ENCODE peak calls at places on chromosomes 3 and 15, in six cellular contexts. One of them, this sample, is unnamed.

GRCh38 chr3:48306860-48307530 is 26.5 kb downstream of the SPINK8 start:
- DNase-seq in stomach: no peak
- DNase-seq in A549: no peak
- DNase-seq in tibial nerve: no peak
- DNase-seq in uterus: no peak
- DNase-seq in ovary: no peak
- DNase-seq in this sample: no peak

GRCh38 chr15:90085565-90085964 is 16.7 kb downstream of the IDH2 start:
- DNase-seq in ovary: no peak
- DNase-seq in tibial nerve: no peak
- DNase-seq in uterus: no peak
- DNase-seq in stomach: no peak
- DNase-seq in A549: no peak
- DNase-seq in this sample: no peak

GRCh38 chr15:57639306-57639705 is 47.6 kb downstream of the MYZAP start:
- DNase-seq in stomach: no peak
- DNase-seq in A549: no peak
- DNase-seq in ovary: no peak
- DNase-seq in tibial nerve: no peak
- DNase-seq in uterus: no peak
- DNase-seq in this sample: no peak

GRCh38 chr3:25592510-25592968 is 72.2 kb downstream of the TOP2B start:
- DNase-seq in stomach: no peak
- DNase-seq in A549: peak
- DNase-seq in ovary: peak
- DNase-seq in tibial nerve: peak
- DNase-seq in uterus: peak
- DNase-seq in this sample: no peak

GRCh38 chr3:10505050-10505790 is at the start of gene ATP2B2:
- DNase-seq in uterus: no peak
- DNase-seq in stomach: no peak
- DNase-seq in A549: peak
- DNase-seq in ovary: no peak
- DNase-seq in tibial nerve: no peak
- DNase-seq in this sample: no peak

GRCh38 chr3:45654344-45654934 is 34.8 kb upstream of the SACM1L start:
- DNase-seq in tibial nerve: no peak
- DNase-seq in A549: no peak
- DNase-seq in uterus: no peak
- DNase-seq in stomach: no peak
- DNase-seq in ovary: no peak
- DNase-seq in this sample: no peak

GRCh38 chr3:16842710-16843270 is 42.0 kb upstream of the PLCL2 start:
- DNase-seq in A549: no peak
- DNase-seq in uterus: no peak
- DNase-seq in stomach: no peak
- DNase-seq in tibial nerve: no peak
- DNase-seq in ovary: no peak
- DNase-seq in this sample: no peak

GRCh38 chr3:133996251-133996661 is 33.5 kb downstream of the SLCO2A1 start:
- DNase-seq in stomach: no peak
- DNase-seq in ovary: no peak
- DNase-seq in A549: no peak
- DNase-seq in uterus: no peak
- DNase-seq in tibial nerve: no peak
- DNase-seq in this sample: no peak

GRCh38 chr3:17639257-17639656 is 103.2 kb downstream of the TBC1D5 start:
- DNase-seq in tibial nerve: no peak
- DNase-seq in uterus: no peak
- DNase-seq in stomach: no peak
- DNase-seq in A549: no peak
- DNase-seq in ovary: no peak
- DNase-seq in this sample: no peak

GRCh38 chr3:50138266-50139230 is 16.6 kb upstream of the SEMA3F start:
- DNase-seq in stomach: no peak
- DNase-seq in uterus: no peak
- DNase-seq in A549: no peak
- DNase-seq in tibial nerve: no peak
- DNase-seq in ovary: no peak
- DNase-seq in this sample: no peak

GRCh38 chr15:62392411-62392810 is 227.3 kb upstream of the C2CD4B start:
- DNase-seq in A549: no peak
- DNase-seq in stomach: no peak
- DNase-seq in ovary: peak
- DNase-seq in uterus: no peak
- DNase-seq in tibial nerve: no peak
- DNase-seq in this sample: no peak

GRCh38 chr3:89740029-89740880 is 632.8 kb downstream of the EPHA3 start:
- DNase-seq in stomach: no peak
- DNase-seq in ovary: no peak
- DNase-seq in tibial nerve: no peak
- DNase-seq in uterus: no peak
- DNase-seq in A549: no peak
- DNase-seq in this sample: no peak

GRCh38 chr15:79030470-79030869 is 60.1 kb downstream of the RASGRF1 start:
- DNase-seq in uterus: no peak
- DNase-seq in stomach: no peak
- DNase-seq in A549: no peak
- DNase-seq in tibial nerve: no peak
- DNase-seq in ovary: no peak
- DNase-seq in this sample: no peak

DNA sequence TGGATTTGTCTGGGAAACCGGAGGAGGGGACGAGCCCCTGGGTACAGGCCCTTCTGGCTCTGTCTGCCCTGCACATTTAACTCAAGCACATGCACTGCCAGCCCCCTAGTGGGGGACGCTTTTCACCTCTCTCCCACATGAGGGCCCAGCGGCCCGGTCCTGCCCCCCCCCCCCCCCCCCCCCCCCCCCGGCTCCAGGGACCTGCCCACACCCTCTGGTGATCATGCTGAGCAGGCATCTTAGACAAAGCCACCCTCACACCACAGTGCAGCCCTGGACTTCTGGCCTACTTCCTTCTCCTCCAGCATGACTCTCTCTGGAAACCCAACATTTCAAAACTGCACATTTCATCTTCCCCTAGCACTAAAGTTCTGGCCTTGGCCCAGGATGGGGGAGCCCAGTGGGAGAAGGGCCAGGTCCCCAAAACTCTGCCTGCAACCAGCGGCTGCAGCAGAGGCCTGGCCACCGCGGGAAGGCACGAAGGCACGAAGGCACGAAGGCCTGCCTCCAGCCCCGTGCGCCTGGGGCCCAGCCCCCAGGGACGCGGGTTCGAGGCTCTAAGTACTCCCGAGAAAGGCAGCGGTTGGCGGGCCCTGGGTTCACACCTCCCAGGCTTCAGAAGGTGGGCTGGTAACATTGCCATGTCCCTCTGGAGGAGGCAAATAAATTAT is 14.1 kb downstream of the KLF15 start:
- DNase-seq in A549: no peak
- DNase-seq in stomach: peak
- DNase-seq in tibial nerve: no peak
- DNase-seq in ovary: peak
- DNase-seq in uterus: peak
- DNase-seq in this sample: no peak
- TF ChIP-seq CTCF in A549: no peak
- TF ChIP-seq CTCF in stomach: no peak
- TF ChIP-seq CTCF in tibial nerve: no peak
- TF ChIP-seq CTCF in ovary: no peak
- TF ChIP-seq CTCF in uterus: no peak
- TF ChIP-seq CTCF in this sample: no peak

GRCh38 chr3:159765025-159765859 is 223.4 kb upstream of the IL12A start:
- DNase-seq in A549: peak
- DNase-seq in stomach: peak
- DNase-seq in ovary: peak
- DNase-seq in tibial nerve: no peak
- DNase-seq in uterus: peak
- DNase-seq in this sample: peak

GRCh38 chr3:159762238-159762637 is 226.4 kb upstream of the IL12A start:
- DNase-seq in ovary: no peak
- DNase-seq in stomach: no peak
- DNase-seq in tibial nerve: no peak
- DNase-seq in uterus: no peak
- DNase-seq in A549: peak
- DNase-seq in this sample: no peak

GRCh38 chr3:159762981-159763465 is 225.6 kb upstream of the IL12A start:
- DNase-seq in A549: peak
- DNase-seq in ovary: peak
- DNase-seq in stomach: peak
- DNase-seq in tibial nerve: no peak
- DNase-seq in uterus: peak
- DNase-seq in this sample: peak

GRCh38 chr3:159764211-159765024 is 224.2 kb upstream of the IL12A start:
- DNase-seq in A549: peak
- DNase-seq in ovary: no peak
- DNase-seq in stomach: no peak
- DNase-seq in uterus: no peak
- DNase-seq in tibial nerve: no peak
- DNase-seq in this sample: peak

GRCh38 chr3:159763466-159764210 is 225.0 kb upstream of the IL12A start:
- DNase-seq in ovary: peak
- DNase-seq in uterus: peak
- DNase-seq in A549: peak
- DNase-seq in tibial nerve: peak
- DNase-seq in stomach: peak
- DNase-seq in this sample: peak
- TF ChIP-seq POLR2A in ovary: peak
- TF ChIP-seq POLR2A in uterus: peak
- TF ChIP-seq POLR2A in A549: peak
- TF ChIP-seq POLR2A in tibial nerve: peak
- TF ChIP-seq POLR2A in stomach: no peak
- TF ChIP-seq POLR2A in this sample: no peak

GRCh38 chr3:192836469-192836820 is 81.2 kb downstream of the MB21D2 start:
- DNase-seq in A549: no peak
- DNase-seq in ovary: no peak
- DNase-seq in stomach: no peak
- DNase-seq in tibial nerve: no peak
- DNase-seq in uterus: no peak
- DNase-seq in this sample: no peak
- H3K4me3 ChIP-seq in A549: no peak
- H3K4me3 ChIP-seq in ovary: no peak
- H3K4me3 ChIP-seq in stomach: no peak
- H3K4me3 ChIP-seq in tibial nerve: no peak
- H3K4me3 ChIP-seq in uterus: no peak
- H3K4me3 ChIP-seq in this sample: no peak

GRCh38 chr15:87959658-87960057 is 296.9 kb downstream of the NTRK3 start:
- DNase-seq in tibial nerve: no peak
- DNase-seq in stomach: no peak
- DNase-seq in A549: no peak
- DNase-seq in ovary: no peak
- DNase-seq in uterus: no peak
- DNase-seq in this sample: no peak

GRCh38 chr15:87955284-87955909 is 301.1 kb downstream of the NTRK3 start:
- DNase-seq in A549: no peak
- DNase-seq in tibial nerve: no peak
- DNase-seq in uterus: no peak
- DNase-seq in stomach: no peak
- DNase-seq in ovary: no peak
- DNase-seq in this sample: no peak

GRCh38 chr15:87961851-87962816 is 294.4 kb downstream of the NTRK3 start:
- DNase-seq in ovary: no peak
- DNase-seq in uterus: no peak
- DNase-seq in A549: no peak
- DNase-seq in tibial nerve: no peak
- DNase-seq in stomach: no peak
- DNase-seq in this sample: no peak

GRCh38 chr15:87954783-87955182 is 301.8 kb downstream of the NTRK3 start:
- DNase-seq in stomach: no peak
- DNase-seq in tibial nerve: no peak
- DNase-seq in ovary: no peak
- DNase-seq in uterus: no peak
- DNase-seq in A549: no peak
- DNase-seq in this sample: no peak

GRCh38 chr15:87959080-87959479 is 297.5 kb downstream of the NTRK3 start:
- DNase-seq in uterus: no peak
- DNase-seq in stomach: no peak
- DNase-seq in ovary: no peak
- DNase-seq in tibial nerve: no peak
- DNase-seq in A549: no peak
- DNase-seq in this sample: no peak
- TF ChIP-seq CTCF in uterus: no peak
- TF ChIP-seq CTCF in stomach: no peak
- TF ChIP-seq CTCF in ovary: no peak
- TF ChIP-seq CTCF in tibial nerve: no peak
- TF ChIP-seq CTCF in A549: no peak
- TF ChIP-seq CTCF in this sample: no peak

GRCh38 chr3:119595639-119596329 is 1.9 kb upstream of the PLA1A start:
- DNase-seq in ovary: no peak
- DNase-seq in stomach: no peak
- DNase-seq in A549: no peak
- DNase-seq in tibial nerve: no peak
- DNase-seq in uterus: no peak
- DNase-seq in this sample: no peak

GRCh38 chr3:119596392-119596791 is 1.3 kb upstream of the PLA1A start:
- DNase-seq in stomach: no peak
- DNase-seq in A549: no peak
- DNase-seq in tibial nerve: no peak
- DNase-seq in ovary: no peak
- DNase-seq in uterus: no peak
- DNase-seq in this sample: no peak

GRCh38 chr3:119599558-119600174 is 2.0 kb downstream of the PLA1A start:
- DNase-seq in uterus: no peak
- DNase-seq in tibial nerve: no peak
- DNase-seq in A549: no peak
- DNase-seq in ovary: no peak
- DNase-seq in stomach: no peak
- DNase-seq in this sample: no peak

GRCh38 chr3:119598410-119599098 is 869 bp downstream of the PLA1A start:
- DNase-seq in uterus: no peak
- DNase-seq in tibial nerve: no peak
- DNase-seq in ovary: no peak
- DNase-seq in stomach: no peak
- DNase-seq in A549: no peak
- DNase-seq in this sample: no peak

GRCh38 chr3:119597548-119598288 is at the start of gene PLA1A:
- DNase-seq in ovary: no peak
- DNase-seq in uterus: no peak
- DNase-seq in A549: peak
- DNase-seq in tibial nerve: no peak
- DNase-seq in stomach: no peak
- DNase-seq in this sample: no peak
- TF ChIP-seq POLR2A in ovary: no peak
- TF ChIP-seq POLR2A in uterus: no peak
- TF ChIP-seq POLR2A in A549: no peak
- TF ChIP-seq POLR2A in tibial nerve: no peak
- TF ChIP-seq POLR2A in stomach: no peak
- TF ChIP-seq POLR2A in this sample: no peak

DNA sequence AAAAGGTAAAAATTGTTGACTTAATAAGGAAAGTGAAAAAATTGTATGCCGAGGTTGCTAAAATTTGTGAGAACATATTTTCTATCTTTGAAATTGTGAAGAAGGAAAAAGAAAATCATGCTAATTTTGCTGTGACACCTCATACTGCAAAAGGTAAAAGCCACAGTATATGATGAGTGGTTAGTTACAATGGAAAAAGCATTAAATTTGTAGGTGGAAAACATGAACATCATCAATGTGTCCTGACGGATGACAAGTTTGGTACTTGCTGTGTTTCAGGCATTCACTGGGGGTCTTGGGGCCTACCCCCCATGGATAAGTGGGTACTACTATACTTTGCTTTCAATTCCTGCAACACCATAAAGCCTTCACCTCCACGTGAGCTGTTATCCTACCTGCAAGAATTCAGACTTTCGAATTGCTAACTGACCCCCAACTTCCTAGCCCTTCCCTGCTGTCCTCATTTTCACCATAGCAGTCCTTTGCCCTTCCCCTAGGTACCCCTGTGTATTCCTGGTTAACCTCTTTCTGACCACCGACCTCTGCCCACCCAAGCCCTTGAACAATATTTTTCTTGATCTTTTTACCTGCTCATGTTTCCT is 62.4 kb downstream of the RAB7A start:
- DNase-seq in ovary: no peak
- DNase-seq in A549: no peak
- DNase-seq in uterus: no peak
- DNase-seq in stomach: no peak
- DNase-seq in tibial nerve: no peak
- DNase-seq in this sample: no peak
- H3K4me3 ChIP-seq in ovary: no peak
- H3K4me3 ChIP-seq in A549: no peak
- H3K4me3 ChIP-seq in uterus: no peak
- H3K4me3 ChIP-seq in stomach: no peak
- H3K4me3 ChIP-seq in tibial nerve: no peak
- H3K4me3 ChIP-seq in this sample: no peak

This sample was measured in lower leg skin.